ENCODE peak calls at places on chromosome 14, in eight cellular contexts. One of them, this sample, is unnamed.

GRCh38 chr14:68248481-68249255 is 429.1 kb downstream of the RAD51B start:
- DNase-seq in non-pigmented ciliary epithelial cell: no peak
- DNase-seq in activated CD8-positive, alpha-beta memory T cell treated with anti-CD3 and anti-CD28 coated beads for 4 hours: no peak
- DNase-seq in ovary: peak; percentile 29
- DNase-seq in AG04450: no peak
- DNase-seq in tibial nerve: no peak
- DNase-seq in GM04504: peak; percentile 44
- DNase-seq in lower leg skin: peak; percentile 86
- DNase-seq in this sample: peak; percentile 86

GRCh38 chr14:104979758-104980591 is 1.8 kb upstream of the AHNAK2 start:
- DNase-seq in non-pigmented ciliary epithelial cell: no peak
- DNase-seq in activated CD8-positive, alpha-beta memory T cell treated with anti-CD3 and anti-CD28 coated beads for 4 hours: no peak
- DNase-seq in ovary: no peak
- DNase-seq in AG04450: no peak
- DNase-seq in tibial nerve: no peak
- DNase-seq in GM04504: no peak
- DNase-seq in lower leg skin: no peak
- DNase-seq in this sample: no peak

GRCh38 chr14:60722163-60722835 is 1.9 kb downstream of the SIX4 start:
- DNase-seq in non-pigmented ciliary epithelial cell: no peak
- DNase-seq in activated CD8-positive, alpha-beta memory T cell treated with anti-CD3 and anti-CD28 coated beads for 4 hours: no peak
- DNase-seq in ovary: peak; percentile 36
- DNase-seq in AG04450: no peak
- DNase-seq in tibial nerve: no peak
- DNase-seq in GM04504: no peak
- DNase-seq in lower leg skin: peak; percentile 84
- DNase-seq in this sample: no peak

GRCh38 chr14:58667900-58668299 is 30.1 kb downstream of the DACT1 start:
- DNase-seq in non-pigmented ciliary epithelial cell: no peak
- DNase-seq in activated CD8-positive, alpha-beta memory T cell treated with anti-CD3 and anti-CD28 coated beads for 4 hours: no peak
- DNase-seq in ovary: no peak
- DNase-seq in AG04450: no peak
- DNase-seq in tibial nerve: no peak
- DNase-seq in GM04504: no peak
- DNase-seq in lower leg skin: no peak
- DNase-seq in this sample: no peak

GRCh38 chr14:65277027-65277426 is 135.5 kb upstream of the FUT8 start:
- DNase-seq in non-pigmented ciliary epithelial cell: no peak
- DNase-seq in activated CD8-positive, alpha-beta memory T cell treated with anti-CD3 and anti-CD28 coated beads for 4 hours: no peak
- DNase-seq in ovary: no peak
- DNase-seq in AG04450: no peak
- DNase-seq in tibial nerve: no peak
- DNase-seq in GM04504: no peak
- DNase-seq in lower leg skin: no peak
- DNase-seq in this sample: no peak

GRCh38 chr14:75543258-75543657 is 21.0 kb downstream of the BATF start:
- DNase-seq in non-pigmented ciliary epithelial cell: no peak
- DNase-seq in activated CD8-positive, alpha-beta memory T cell treated with anti-CD3 and anti-CD28 coated beads for 4 hours: no peak
- DNase-seq in ovary: no peak
- DNase-seq in AG04450: no peak
- DNase-seq in tibial nerve: no peak
- DNase-seq in GM04504: no peak
- DNase-seq in lower leg skin: no peak
- DNase-seq in this sample: no peak

GRCh38 chr14:105944632-105945610 is 418.5 kb downstream of the TMEM121 start:
- DNase-seq in non-pigmented ciliary epithelial cell: no peak
- DNase-seq in activated CD8-positive, alpha-beta memory T cell treated with anti-CD3 and anti-CD28 coated beads for 4 hours: peak; percentile 59
- DNase-seq in ovary: peak; percentile 33
- DNase-seq in AG04450: no peak
- DNase-seq in tibial nerve: peak; percentile 22
- DNase-seq in GM04504: no peak
- DNase-seq in lower leg skin: no peak
- DNase-seq in this sample: no peak

GRCh38 chr14:68546839-68547238 is 246.0 kb downstream of the ZFP36L1 start:
- DNase-seq in non-pigmented ciliary epithelial cell: peak; percentile 65
- DNase-seq in activated CD8-positive, alpha-beta memory T cell treated with anti-CD3 and anti-CD28 coated beads for 4 hours: no peak
- DNase-seq in ovary: no peak
- DNase-seq in AG04450: peak; percentile 51
- DNase-seq in tibial nerve: no peak
- DNase-seq in GM04504: peak; percentile 79
- DNase-seq in lower leg skin: no peak
- DNase-seq in this sample: peak; percentile 72

GRCh38 chr14:70023871-70024270 is 144.7 kb downstream of the SMOC1 start:
- DNase-seq in non-pigmented ciliary epithelial cell: no peak
- DNase-seq in activated CD8-positive, alpha-beta memory T cell treated with anti-CD3 and anti-CD28 coated beads for 4 hours: no peak
- DNase-seq in ovary: no peak
- DNase-seq in AG04450: no peak
- DNase-seq in tibial nerve: no peak
- DNase-seq in GM04504: no peak
- DNase-seq in lower leg skin: peak; percentile 28
- DNase-seq in this sample: no peak

GRCh38 chr14:69877492-69877891 is 1.7 kb upstream of the SMOC1 start:
- DNase-seq in non-pigmented ciliary epithelial cell: peak; percentile 9
- DNase-seq in activated CD8-positive, alpha-beta memory T cell treated with anti-CD3 and anti-CD28 coated beads for 4 hours: no peak
- DNase-seq in ovary: no peak
- DNase-seq in AG04450: no peak
- DNase-seq in tibial nerve: no peak
- DNase-seq in GM04504: no peak
- DNase-seq in lower leg skin: no peak
- DNase-seq in this sample: no peak

GRCh38 chr14:55579724-55580400 is at the start of gene KTN1:
- DNase-seq in non-pigmented ciliary epithelial cell: no peak
- DNase-seq in activated CD8-positive, alpha-beta memory T cell treated with anti-CD3 and anti-CD28 coated beads for 4 hours: peak; percentile 66
- DNase-seq in ovary: peak; percentile 79
- DNase-seq in AG04450: no peak
- DNase-seq in tibial nerve: peak; percentile 63
- DNase-seq in GM04504: peak; percentile 58
- DNase-seq in lower leg skin: peak; percentile 95
- DNase-seq in this sample: peak; percentile 50

GRCh38 chr14:94040796-94041195 is 14.7 kb downstream of the OTUB2 start:
- DNase-seq in non-pigmented ciliary epithelial cell: no peak
- DNase-seq in activated CD8-positive, alpha-beta memory T cell treated with anti-CD3 and anti-CD28 coated beads for 4 hours: no peak
- DNase-seq in ovary: no peak
- DNase-seq in AG04450: no peak
- DNase-seq in tibial nerve: no peak
- DNase-seq in GM04504: no peak
- DNase-seq in lower leg skin: no peak
- DNase-seq in this sample: no peak

This sample was measured in fibroblast of the conjunctiva.